ENCODE peak calls at places on chromosome 16, in five cellular contexts. Q, D, I, E and K are unnamed samples.

GRCh38 chr16:69039333-69039941 is 66.0 kb upstream of the HAS3 start:
- DNase-seq in Q (no peak), D (no peak), I (no peak), E (no peak), K (peak; percentile 70)

GRCh38 chr16:405548-406506 is 4.1 kb downstream of the DECR2 start:
- DNase-seq in Q (no peak), D (no peak), I (no peak), E (no peak), K (no peak)

GRCh38 chr16:49058382-49058781 is 223.3 kb downstream of the CBLN1 start:
- DNase-seq in Q (no peak), D (no peak), I (no peak), E (no peak), K (no peak)

GRCh38 chr16:61926766-61927165 is 109.5 kb downstream of the CDH8 start:
- DNase-seq in Q (no peak), D (no peak), I (no peak), E (no peak), K (peak; percentile 58)

GRCh38 chr16:6274366-6274765 is 1058.3 kb upstream of the RBFOX1 start:
- DNase-seq in Q (no peak), D (no peak), I (no peak), E (no peak), K (peak; percentile 24)

GRCh38 chr16:496097-496886 is 31.2 kb upstream of the CAPN15 start:
- DNase-seq in Q (no peak), D (no peak), I (no peak), E (no peak), K (no peak)

GRCh38 chr16:89586853-89587252 is 11.3 kb downstream of the CPNE7 start:
- DNase-seq in Q (no peak), D (no peak), I (no peak), E (peak; percentile 27), K (no peak)

GRCh38 chr16:1172651-1173050 is 19.7 kb downstream of the CACNA1H start:
- DNase-seq in Q (no peak), D (no peak), I (no peak), E (no peak), K (no peak)

GRCh38 chr16:31094088-31094423 is 541 bp downstream of the VKORC1 start:
- DNase-seq in Q (no peak), D (no peak), I (no peak), E (peak; percentile 47), K (no peak)

GRCh38 chr16:31094424-31095120 is at the start of gene VKORC1:
- DNase-seq in Q (peak; percentile 88), D (peak; percentile 98), I (peak; percentile 96), E (peak; percentile 98), K (peak; percentile 98)

GRCh38 chr16:31092330-31092729 is 2.3 kb downstream of the VKORC1 start:
- DNase-seq in Q (no peak), D (no peak), I (no peak), E (no peak), K (no peak)

GRCh38 chr16:31090540-31090939 is 1.8 kb upstream of the PRSS53 start:
- DNase-seq in Q (no peak), D (no peak), I (no peak), E (peak; percentile 14), K (no peak)

DNA sequence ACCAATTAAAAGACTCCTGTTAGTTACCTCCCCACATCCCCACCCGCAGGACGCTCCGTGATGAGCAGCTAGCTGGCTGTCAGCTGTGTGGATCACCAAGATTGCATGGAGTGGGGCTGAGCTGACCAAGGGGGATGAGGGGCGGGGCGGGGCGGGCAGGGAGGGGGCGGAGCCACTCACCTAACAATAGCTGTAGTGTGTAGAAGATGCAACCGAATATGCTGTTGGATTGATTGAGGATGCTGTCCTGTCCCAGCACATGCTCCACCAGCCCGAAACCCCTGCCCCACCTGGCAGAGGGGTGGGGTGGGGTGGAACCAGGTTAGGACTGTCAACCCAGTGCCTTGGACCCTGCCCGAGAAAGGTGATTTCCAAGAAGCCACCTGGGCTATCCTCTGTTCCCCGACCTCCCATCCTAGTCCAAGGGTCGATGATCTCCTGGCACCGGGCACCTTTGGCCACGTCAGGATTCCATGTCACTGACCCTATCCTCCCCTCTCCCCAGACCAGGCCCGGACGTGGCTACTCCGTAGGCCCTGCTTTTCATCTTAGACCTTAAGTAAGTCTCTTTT is 1.4 kb downstream of the VKORC1 start:
- DNase-seq in Q (no peak), D (no peak), I (no peak), E (peak; percentile 61), K (peak; percentile 49)
- H3K4me3 ChIP-seq in Q (peak overlapping the region; percentile 92), D (peak overlapping the region; percentile 99), I (no peak overlapping the region), E (peak overlapping the region; percentile 88), K (peak overlapping the region; percentile 73)

GRCh38 chr16:76484020-76484419 is 206.8 kb downstream of the CNTNAP4 start:
- DNase-seq in Q (no peak), D (no peak), I (no peak), E (no peak), K (no peak)
- H3K4me3 ChIP-seq in Q (no peak overlapping the region), D (no peak overlapping the region), I (no peak overlapping the region), E (no peak overlapping the region), K (no peak overlapping the region)

GRCh38 chr16:19884611-19885455 is at the start of gene GPRC5B:
- DNase-seq in Q (no peak), D (no peak), I (no peak), E (peak; percentile 73), K (peak; percentile 48)
- H3K4me3 ChIP-seq in Q (peak within 1 kb of the TSS; percentile 65), D (peak within 1 kb of the TSS; percentile 85), I (peak within 1 kb of the TSS; percentile 94), E (peak within 1 kb of the TSS; percentile 83), K (peak within 1 kb of the TSS; percentile 48)

GRCh38 chr16:14309906-14310305 is 238.8 kb downstream of the MRTFB start:
- DNase-seq in Q (peak; percentile 91), D (no peak), I (no peak), E (peak; percentile 77), K (no peak)

GRCh38 chr16:14309001-14309886 is 238.1 kb downstream of the MRTFB start:
- DNase-seq in Q (peak; percentile 72), D (no peak), I (no peak), E (peak; percentile 57), K (no peak)

GRCh38 chr16:14307059-14307531 is 236.0 kb downstream of the MRTFB start:
- DNase-seq in Q (no peak), D (no peak), I (no peak), E (no peak), K (no peak)

GRCh38 chr16:14307623-14308356 is 236.7 kb downstream of the MRTFB start:
- DNase-seq in Q (no peak), D (no peak), I (no peak), E (peak; percentile 32), K (no peak)

DNA sequence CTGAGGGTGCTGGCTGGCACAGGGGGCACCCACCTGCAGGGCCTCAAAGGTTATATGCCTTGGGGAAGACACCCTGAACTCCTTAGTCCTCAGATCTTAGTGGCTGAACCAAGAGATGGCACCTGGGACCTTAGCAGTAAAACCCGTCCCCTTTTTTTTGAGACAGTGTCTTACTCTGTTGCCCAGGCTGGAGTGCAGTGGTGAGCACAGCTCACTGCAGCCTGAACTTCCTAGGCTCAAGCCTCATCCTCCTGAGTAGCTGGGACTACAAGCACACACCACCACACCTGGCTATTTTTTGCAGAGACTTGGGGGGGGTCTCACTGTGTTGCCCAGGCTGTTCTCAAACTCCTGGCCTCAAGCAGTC is 237.2 kb downstream of the MRTFB start:
- DNase-seq in Q (no peak), D (no peak), I (no peak), E (no peak), K (no peak)
- H3K4me3 ChIP-seq in Q (peak overlapping the region; percentile 52), D (no peak overlapping the region), I (no peak overlapping the region), E (peak overlapping the region; percentile 57), K (no peak overlapping the region)

GRCh38 chr16:73059779-73060178 is 11.9 kb upstream of the ZFHX3 start:
- DNase-seq in Q (no peak), D (no peak), I (no peak), E (no peak), K (no peak)

GRCh38 chr16:73058616-73059409 is 10.9 kb upstream of the ZFHX3 start:
- DNase-seq in Q (no peak), D (no peak), I (no peak), E (peak; percentile 77), K (peak; percentile 76)

GRCh38 chr16:73056911-73057310 is 9.0 kb upstream of the ZFHX3 start:
- DNase-seq in Q (no peak), D (no peak), I (no peak), E (no peak), K (peak; percentile 17)

GRCh38 chr16:73057369-73058210 is 9.7 kb upstream of the ZFHX3 start:
- DNase-seq in Q (no peak), D (no peak), I (no peak), E (peak; percentile 69), K (peak; percentile 42)

DNA sequence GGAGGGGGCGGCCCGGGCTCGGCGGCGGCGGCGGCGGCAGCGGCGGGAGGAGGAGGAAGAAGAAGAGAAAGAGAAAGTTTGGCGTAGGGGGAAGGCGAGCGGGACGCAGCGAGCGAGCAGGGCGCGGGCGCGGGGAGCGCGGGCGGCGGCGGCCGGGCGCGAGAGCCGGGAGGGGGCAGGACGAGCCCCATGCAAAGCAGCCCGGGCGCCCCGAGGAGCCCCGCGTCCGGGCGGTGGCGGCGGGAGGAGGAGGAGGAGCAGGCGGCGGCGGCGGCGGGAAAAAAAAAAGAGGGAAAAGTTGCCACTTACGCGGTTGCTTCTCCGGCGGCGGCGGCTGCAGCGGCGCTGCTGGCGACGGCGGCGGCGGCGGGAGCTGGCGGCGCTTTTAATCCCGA is 10.3 kb upstream of the ZFHX3 start:
- DNase-seq in Q (no peak), D (no peak), I (no peak), E (peak; percentile 78), K (peak; percentile 66)
- H3K4me3 ChIP-seq in Q (peak overlapping the region; percentile 29), D (peak overlapping the region; percentile 24), I (peak overlapping the region; percentile 43), E (peak overlapping the region; percentile 63), K (peak overlapping the region; percentile 90)